ENCODE peak calls at places on chromosomes 12 and 14, in four cellular contexts. D is tibial artery, U is heart right ventricle, J is thyroid gland. T is an unnamed sample.

GRCh38 chr12:107565551-107565950 is 120.0 kb upstream of the PWP1 start:
- DNase-seq in D (no peak), U (no peak), J (no peak), T (no peak)

GRCh38 chr12:55642275-55643068 is 5.8 kb downstream of the OR10P1 start:
- DNase-seq in D (no peak), U (no peak), J (no peak), T (no peak)

GRCh38 chr12:91983935-91984334 is 161.7 kb downstream of the BTG1 start:
- DNase-seq in D (no peak), U (no peak), J (no peak), T (no peak)

GRCh38 chr12:18079541-18080230 is 10.3 kb downstream of the RERGL start:
- DNase-seq in D (no peak), U (no peak), J (no peak), T (no peak)

GRCh38 chr12:121238604-121239334 is 28.8 kb downstream of the P2RX4 start:
- DNase-seq in D (no peak), U (no peak), J (no peak), T (no peak)

GRCh38 chr14:102907980-102908730 is 14.3 kb upstream of the AMN start:
- DNase-seq in D (no peak), U (no peak), J (no peak), T (no peak)

GRCh38 chr12:54616933-54617535 is 17.7 kb downstream of the LACRT start:
- DNase-seq in D (no peak), U (no peak), J (no peak), T (no peak)

GRCh38 chr14:31703056-31703455 is 141.9 kb downstream of the NUBPL start:
- DNase-seq in D (no peak), U (no peak), J (no peak), T (no peak)

GRCh38 chr12:106581543-106582263 is 1.1 kb upstream of the RFX4 start:
- DNase-seq in D (no peak), U (no peak), J (no peak), T (no peak)

GRCh38 chr14:47675489-47676300 is at the start of gene MDGA2:
- DNase-seq in D (no peak), U (no peak), J (no peak), T (no peak)

GRCh38 chr12:131853832-131854797 is 25.9 kb downstream of the MMP17 start:
- DNase-seq in D (no peak), U (no peak), J (no peak), T (no peak)

GRCh38 chr12:93091851-93092558 is 162.9 kb upstream of the EEA1 start:
- DNase-seq in D (no peak), U (no peak), J (no peak), T (no peak)

GRCh38 chr14:103693514-103693913 is 21.7 kb downstream of the XRCC3 start:
- DNase-seq in D (no peak), U (no peak), J (no peak), T (no peak)

GRCh38 chr14:63045612-63046320 is 508 bp upstream of the KCNH5 start:
- DNase-seq in D (no peak), U (no peak), J (peak), T (no peak)

GRCh38 chr12:128794661-128795529 is 28.9 kb downstream of the SLC15A4 start:
- DNase-seq in D (no peak), U (no peak), J (no peak), T (no peak)

GRCh38 chr14:56386024-56386423 is 193.6 kb upstream of the TMEM260 start:
- DNase-seq in D (no peak), U (no peak), J (no peak), T (no peak)

GRCh38 chr12:75632452-75632851 is 121.0 kb upstream of the KRR1 start:
- DNase-seq in D (no peak), U (no peak), J (no peak), T (no peak)

GRCh38 chr14:22382395-22382794 is 206.6 kb downstream of the DAD1 start:
- DNase-seq in D (no peak), U (no peak), J (no peak), T (no peak)

GRCh38 chr12:47820631-47821345 is 1.1 kb upstream of the HDAC7 start:
- DNase-seq in D (peak), U (peak), J (peak), T (peak)

GRCh38 chr12:20963762-20964161 is 153.3 kb downstream of the SLCO1B3 start:
- DNase-seq in D (no peak), U (no peak), J (no peak), T (no peak)

GRCh38 chr14:36241183-36241582 is 64.7 kb upstream of the PTCSC3 start:
- DNase-seq in D (no peak), U (no peak), J (no peak), T (no peak)

GRCh38 chr12:115871714-115872113 is 405.8 kb downstream of the MED13L start:
- DNase-seq in D (no peak), U (no peak), J (no peak), T (no peak)

GRCh38 chr12:81211306-81211705 is 133.4 kb downstream of the ACSS3 start:
- DNase-seq in D (no peak), U (no peak), J (no peak), T (no peak)

GRCh38 chr14:61616524-61617185 is 78.7 kb upstream of the HIF1A start:
- DNase-seq in D (no peak), U (no peak), J (no peak), T (no peak)

GRCh38 chr12:103495783-103496456 is at the start of gene C12orf42:
- DNase-seq in D (no peak), U (no peak), J (no peak), T (no peak)

GRCh38 chr12:131835616-131836171 is 7.5 kb downstream of the MMP17 start:
- DNase-seq in D (no peak), U (no peak), J (no peak), T (no peak)

GRCh38 chr12:97005174-97005573 is 98.1 kb downstream of the NEDD1 start:
- DNase-seq in D (no peak), U (no peak), J (no peak), T (no peak)

GRCh38 chr12:94621662-94622359 is 28.5 kb downstream of the TMCC3 start:
- DNase-seq in D (no peak), U (no peak), J (peak), T (no peak)

GRCh38 chr14:91714805-91715204 is 17.1 kb downstream of the CATSPERB start:
- DNase-seq in D (no peak), U (no peak), J (no peak), T (no peak)

GRCh38 chr14:73754911-73755360 is 40.8 kb upstream of the PNMA1 start:
- DNase-seq in D (peak), U (peak), J (peak), T (no peak)

DNA sequence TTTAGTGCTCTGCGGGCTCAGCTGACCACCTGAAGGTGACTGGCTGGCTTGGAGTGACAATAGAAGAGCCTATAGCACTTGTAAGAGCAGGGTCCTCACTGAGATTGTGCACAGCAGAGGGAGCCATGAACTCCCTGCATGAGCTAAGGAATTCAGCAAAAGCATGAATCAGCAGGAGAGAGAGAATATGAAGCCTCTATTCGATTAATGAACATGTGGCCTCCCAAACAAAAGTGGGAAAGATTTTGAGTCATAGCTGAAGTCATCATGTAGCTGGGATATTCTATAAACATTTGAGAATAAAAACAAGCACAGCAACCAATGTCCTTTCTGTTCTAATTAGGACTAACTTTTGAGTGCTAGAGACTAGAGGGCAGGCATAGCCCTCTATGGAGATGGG is 626.6 kb downstream of the DIO2 start:
- DNase-seq in D (no peak), U (no peak), J (no peak), T (no peak)
- TF ChIP-seq CTCF in D (no peak), U (no peak), J (no peak), T (no peak)

GRCh38 chr12:31234955-31235867 is 90.7 kb downstream of the SINHCAF start:
- DNase-seq in D (no peak), U (no peak), J (peak), T (no peak)
- TF ChIP-seq CTCF in D (peak), U (peak), J (peak), T (no peak)

DNA sequence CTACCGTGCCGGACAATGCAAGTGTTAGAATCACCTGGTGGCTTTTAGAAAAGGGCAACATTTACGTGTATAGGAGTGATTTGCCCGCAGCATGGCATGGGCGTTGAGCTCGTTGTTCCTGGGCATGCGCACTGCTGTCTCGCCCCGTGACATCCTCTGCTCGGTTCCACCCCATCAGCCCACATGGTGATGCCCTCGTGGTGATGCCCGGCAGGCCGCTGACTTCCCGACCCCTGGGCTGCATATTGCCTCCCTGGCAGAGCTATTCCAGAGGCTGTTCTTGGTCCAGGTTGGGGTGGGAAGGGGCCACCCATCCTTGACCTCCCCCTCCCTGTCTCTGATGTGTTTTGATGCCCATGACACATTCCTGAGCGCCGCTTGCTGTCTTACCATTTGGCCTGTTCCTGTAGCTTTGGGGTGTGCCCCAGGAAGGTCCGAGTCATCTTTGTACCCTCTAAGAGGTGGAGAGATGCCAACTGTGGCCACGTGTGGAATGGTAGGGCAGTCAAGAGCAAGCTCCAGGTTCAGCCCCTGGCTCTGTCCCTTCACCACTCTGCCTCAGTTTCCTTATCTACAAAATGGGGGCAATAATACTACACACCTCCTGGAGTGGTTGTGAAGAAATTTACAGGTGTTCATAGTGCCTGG is 4.8 kb downstream of the HIP1R start:
- DNase-seq in D (no peak), U (no peak), J (no peak), T (no peak)
- TF ChIP-seq CTCF in D (no peak), U (no peak), J (no peak), T (no peak)

GRCh38 chr14:105490572-105491365 is at the start of gene TEDC1:
- DNase-seq in D (peak), U (peak), J (peak), T (peak)
- TF ChIP-seq CTCF in D (peak), U (peak), J (peak), T (peak)

DNA sequence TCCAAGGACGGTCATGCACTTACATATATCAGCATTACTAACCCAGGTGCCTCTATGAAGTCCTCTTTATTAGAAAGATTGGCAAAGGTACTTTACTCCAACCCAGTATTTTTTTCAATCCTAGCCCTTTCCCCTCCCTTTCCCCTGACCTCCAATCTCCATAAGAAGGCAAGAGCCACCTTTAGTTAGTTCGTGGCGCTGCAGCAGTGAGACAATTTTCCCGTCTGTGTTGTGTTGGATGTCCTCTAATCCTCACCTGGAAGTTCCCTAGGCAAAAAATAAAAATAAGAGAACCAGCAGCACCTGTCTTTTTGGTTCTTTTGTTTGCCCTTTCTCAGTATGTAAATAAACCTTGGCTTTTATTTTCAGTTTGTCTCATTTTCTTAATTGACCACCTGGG is 439.6 kb upstream of the LRFN5 start:
- DNase-seq in D (no peak), U (no peak), J (no peak), T (no peak)
- TF ChIP-seq CTCF in D (no peak), U (no peak), J (no peak), T (no peak)

DNA sequence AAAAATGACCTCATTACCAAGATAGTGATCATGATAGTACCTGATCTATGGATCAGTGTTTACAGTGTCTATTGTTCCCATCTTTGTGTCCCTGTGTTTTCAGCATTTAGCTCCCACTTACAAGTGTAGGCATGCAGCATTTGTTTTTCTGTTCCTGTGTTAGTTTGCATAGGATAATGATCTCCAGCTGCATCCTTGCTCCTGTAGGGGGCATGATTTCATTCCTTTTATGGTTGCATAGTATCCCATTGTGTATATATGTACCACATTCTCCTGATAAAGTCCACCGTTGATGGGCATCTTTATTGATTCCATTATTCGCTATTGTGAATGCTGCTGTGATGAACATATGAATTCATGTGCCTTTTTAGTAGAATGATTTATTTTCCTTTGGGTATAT is 215.4 kb upstream of the NAV3 start:
- DNase-seq in D (no peak), U (no peak), J (no peak), T (no peak)
- TF ChIP-seq CTCF in D (no peak), U (no peak), J (no peak), T (no peak)

GRCh38 chr14:100422556-100423420 is 99.6 kb downstream of the SLC25A47 start:
- DNase-seq in D (no peak), U (no peak), J (no peak), T (no peak)

GRCh38 chr14:100421756-100422470 is 98.8 kb downstream of the SLC25A47 start:
- DNase-seq in D (no peak), U (no peak), J (no peak), T (no peak)

GRCh38 chr14:100416921-100417451 is 93.8 kb downstream of the SLC25A47 start:
- DNase-seq in D (no peak), U (no peak), J (no peak), T (no peak)

GRCh38 chr14:100417466-100417865 is 94.3 kb downstream of the SLC25A47 start:
- DNase-seq in D (no peak), U (peak), J (no peak), T (no peak)

GRCh38 chr14:100419856-100420255 is 96.7 kb downstream of the SLC25A47 start:
- DNase-seq in D (no peak), U (no peak), J (no peak), T (no peak)
- TF ChIP-seq CTCF in D (no peak), U (no peak), J (no peak), T (no peak)

GRCh38 chr14:92880351-92880750 is 42.6 kb upstream of the CHGA start:
- DNase-seq in D (no peak), U (no peak), J (no peak), T (no peak)

GRCh38 chr14:92884410-92884809 is 38.5 kb upstream of the CHGA start:
- DNase-seq in D (no peak), U (no peak), J (no peak), T (no peak)

GRCh38 chr14:92883066-92883465 is 39.9 kb upstream of the CHGA start:
- DNase-seq in D (no peak), U (no peak), J (no peak), T (no peak)

GRCh38 chr14:92877757-92878431 is 45.1 kb upstream of the CHGA start:
- DNase-seq in D (no peak), U (peak), J (peak), T (no peak)

GRCh38 chr14:92880851-92881250 is 42.1 kb upstream of the CHGA start:
- DNase-seq in D (no peak), U (no peak), J (no peak), T (no peak)
- TF ChIP-seq CTCF in D (no peak), U (peak), J (no peak), T (no peak)